ENCODE peak calls at places on chromosomes 13 and 19, in six cellular contexts. One of them, this sample, is unnamed.

GRCh38 chr13:100517135-100517534 is 71.5 kb downstream of the GGACT start:
- DNase-seq in tibial nerve: no peak
- DNase-seq in stimulated activated CD4-positive, alpha-beta T cell treated with anti-CD3 and anti-CD28 coated beads, TNF-alpha, amount 100 ng/mL, for 48 hours: no peak
- DNase-seq in NCI-H1436: no peak
- DNase-seq in nephron progenitor cell: no peak
- DNase-seq in heart right ventricle: no peak
- DNase-seq in this sample: no peak

GRCh38 chr13:106695139-106695538 is 127.2 kb upstream of the ARGLU1 start:
- DNase-seq in tibial nerve: no peak
- DNase-seq in stimulated activated CD4-positive, alpha-beta T cell treated with anti-CD3 and anti-CD28 coated beads, TNF-alpha, amount 100 ng/mL, for 48 hours: no peak
- DNase-seq in NCI-H1436: no peak
- DNase-seq in nephron progenitor cell: no peak
- DNase-seq in heart right ventricle: no peak
- DNase-seq in this sample: no peak

GRCh38 chr13:42041017-42041683 is 7.3 kb upstream of the DGKH start:
- DNase-seq in tibial nerve: peak
- DNase-seq in stimulated activated CD4-positive, alpha-beta T cell treated with anti-CD3 and anti-CD28 coated beads, TNF-alpha, amount 100 ng/mL, for 48 hours: peak
- DNase-seq in NCI-H1436: no peak
- DNase-seq in nephron progenitor cell: peak
- DNase-seq in heart right ventricle: peak
- DNase-seq in this sample: peak

GRCh38 chr13:48829536-48829935 is 146.2 kb upstream of the FNDC3A start:
- DNase-seq in tibial nerve: no peak
- DNase-seq in stimulated activated CD4-positive, alpha-beta T cell treated with anti-CD3 and anti-CD28 coated beads, TNF-alpha, amount 100 ng/mL, for 48 hours: no peak
- DNase-seq in NCI-H1436: no peak
- DNase-seq in nephron progenitor cell: no peak
- DNase-seq in heart right ventricle: no peak
- DNase-seq in this sample: no peak

GRCh38 chr19:7904074-7905020 is 670 bp downstream of the MAP2K7 start:
- DNase-seq in tibial nerve: no peak
- DNase-seq in stimulated activated CD4-positive, alpha-beta T cell treated with anti-CD3 and anti-CD28 coated beads, TNF-alpha, amount 100 ng/mL, for 48 hours: no peak
- DNase-seq in NCI-H1436: no peak
- DNase-seq in nephron progenitor cell: peak
- DNase-seq in heart right ventricle: no peak
- DNase-seq in this sample: peak

GRCh38 chr13:26482451-26483197 is 74.9 kb upstream of the WASF3 start:
- DNase-seq in tibial nerve: peak
- DNase-seq in stimulated activated CD4-positive, alpha-beta T cell treated with anti-CD3 and anti-CD28 coated beads, TNF-alpha, amount 100 ng/mL, for 48 hours: peak
- DNase-seq in NCI-H1436: peak
- DNase-seq in nephron progenitor cell: peak
- DNase-seq in heart right ventricle: no peak
- DNase-seq in this sample: peak

GRCh38 chr13:41606646-41607045 is 149.3 kb downstream of the RGCC start:
- DNase-seq in tibial nerve: no peak
- DNase-seq in stimulated activated CD4-positive, alpha-beta T cell treated with anti-CD3 and anti-CD28 coated beads, TNF-alpha, amount 100 ng/mL, for 48 hours: no peak
- DNase-seq in NCI-H1436: no peak
- DNase-seq in nephron progenitor cell: no peak
- DNase-seq in heart right ventricle: no peak
- DNase-seq in this sample: no peak

GRCh38 chr19:55447421-55448174 is 4.5 kb upstream of the SHISA7 start:
- DNase-seq in tibial nerve: no peak
- DNase-seq in stimulated activated CD4-positive, alpha-beta T cell treated with anti-CD3 and anti-CD28 coated beads, TNF-alpha, amount 100 ng/mL, for 48 hours: no peak
- DNase-seq in NCI-H1436: peak
- DNase-seq in nephron progenitor cell: peak
- DNase-seq in heart right ventricle: no peak
- DNase-seq in this sample: no peak

GRCh38 chr19:19461671-19462622 is 53.4 kb downstream of the TSSK6 start:
- DNase-seq in tibial nerve: no peak
- DNase-seq in stimulated activated CD4-positive, alpha-beta T cell treated with anti-CD3 and anti-CD28 coated beads, TNF-alpha, amount 100 ng/mL, for 48 hours: no peak
- DNase-seq in NCI-H1436: no peak
- DNase-seq in nephron progenitor cell: peak
- DNase-seq in heart right ventricle: peak
- DNase-seq in this sample: peak

GRCh38 chr19:49682274-49682673 is 5.2 kb downstream of the PRMT1 start:
- DNase-seq in tibial nerve: no peak
- DNase-seq in stimulated activated CD4-positive, alpha-beta T cell treated with anti-CD3 and anti-CD28 coated beads, TNF-alpha, amount 100 ng/mL, for 48 hours: no peak
- DNase-seq in NCI-H1436: no peak
- DNase-seq in nephron progenitor cell: no peak
- DNase-seq in heart right ventricle: no peak
- DNase-seq in this sample: no peak

GRCh38 chr13:94143624-94144350 is 335.7 kb downstream of the DCT start:
- DNase-seq in tibial nerve: no peak
- DNase-seq in stimulated activated CD4-positive, alpha-beta T cell treated with anti-CD3 and anti-CD28 coated beads, TNF-alpha, amount 100 ng/mL, for 48 hours: no peak
- DNase-seq in NCI-H1436: no peak
- DNase-seq in nephron progenitor cell: no peak
- DNase-seq in heart right ventricle: no peak
- DNase-seq in this sample: no peak

GRCh38 chr19:50203281-50204080 is at the start of gene MYH14:
- DNase-seq in tibial nerve: peak
- DNase-seq in stimulated activated CD4-positive, alpha-beta T cell treated with anti-CD3 and anti-CD28 coated beads, TNF-alpha, amount 100 ng/mL, for 48 hours: peak
- DNase-seq in NCI-H1436: peak
- DNase-seq in nephron progenitor cell: peak
- DNase-seq in heart right ventricle: peak
- DNase-seq in this sample: peak

GRCh38 chr19:10305139-10305806 is 4.3 kb downstream of the ZGLP1 start:
- DNase-seq in tibial nerve: no peak
- DNase-seq in stimulated activated CD4-positive, alpha-beta T cell treated with anti-CD3 and anti-CD28 coated beads, TNF-alpha, amount 100 ng/mL, for 48 hours: no peak
- DNase-seq in NCI-H1436: no peak
- DNase-seq in nephron progenitor cell: no peak
- DNase-seq in heart right ventricle: no peak
- DNase-seq in this sample: no peak

GRCh38 chr19:16298334-16298733 is 26.3 kb upstream of the KLF2 start:
- DNase-seq in tibial nerve: no peak
- DNase-seq in stimulated activated CD4-positive, alpha-beta T cell treated with anti-CD3 and anti-CD28 coated beads, TNF-alpha, amount 100 ng/mL, for 48 hours: no peak
- DNase-seq in NCI-H1436: no peak
- DNase-seq in nephron progenitor cell: no peak
- DNase-seq in heart right ventricle: no peak
- DNase-seq in this sample: no peak

GRCh38 chr13:42660367-42660965 is 86.5 kb downstream of the TNFSF11 start:
- DNase-seq in tibial nerve: no peak
- DNase-seq in stimulated activated CD4-positive, alpha-beta T cell treated with anti-CD3 and anti-CD28 coated beads, TNF-alpha, amount 100 ng/mL, for 48 hours: no peak
- DNase-seq in NCI-H1436: no peak
- DNase-seq in nephron progenitor cell: no peak
- DNase-seq in heart right ventricle: no peak
- DNase-seq in this sample: no peak

GRCh38 chr19:38666662-38667448 is 19.4 kb downstream of the ACTN4 start:
- DNase-seq in tibial nerve: no peak
- DNase-seq in stimulated activated CD4-positive, alpha-beta T cell treated with anti-CD3 and anti-CD28 coated beads, TNF-alpha, amount 100 ng/mL, for 48 hours: no peak
- DNase-seq in NCI-H1436: no peak
- DNase-seq in nephron progenitor cell: no peak
- DNase-seq in heart right ventricle: no peak
- DNase-seq in this sample: peak

GRCh38 chr19:47464619-47465018 is 7.1 kb downstream of the SLC8A2 start:
- DNase-seq in tibial nerve: no peak
- DNase-seq in stimulated activated CD4-positive, alpha-beta T cell treated with anti-CD3 and anti-CD28 coated beads, TNF-alpha, amount 100 ng/mL, for 48 hours: no peak
- DNase-seq in NCI-H1436: no peak
- DNase-seq in nephron progenitor cell: no peak
- DNase-seq in heart right ventricle: no peak
- DNase-seq in this sample: no peak

GRCh38 chr19:50258918-50259372 is 55.5 kb downstream of the MYH14 start:
- DNase-seq in tibial nerve: no peak
- DNase-seq in stimulated activated CD4-positive, alpha-beta T cell treated with anti-CD3 and anti-CD28 coated beads, TNF-alpha, amount 100 ng/mL, for 48 hours: no peak
- DNase-seq in NCI-H1436: no peak
- DNase-seq in nephron progenitor cell: peak
- DNase-seq in heart right ventricle: peak
- DNase-seq in this sample: no peak

GRCh38 chr13:29901714-29902631 is 51.6 kb upstream of the UBL3 start:
- DNase-seq in tibial nerve: peak
- DNase-seq in stimulated activated CD4-positive, alpha-beta T cell treated with anti-CD3 and anti-CD28 coated beads, TNF-alpha, amount 100 ng/mL, for 48 hours: no peak
- DNase-seq in NCI-H1436: no peak
- DNase-seq in nephron progenitor cell: no peak
- DNase-seq in heart right ventricle: no peak
- DNase-seq in this sample: no peak

GRCh38 chr13:20405691-20406090 is 120.0 kb downstream of the CRYL1 start:
- DNase-seq in tibial nerve: no peak
- DNase-seq in stimulated activated CD4-positive, alpha-beta T cell treated with anti-CD3 and anti-CD28 coated beads, TNF-alpha, amount 100 ng/mL, for 48 hours: no peak
- DNase-seq in NCI-H1436: no peak
- DNase-seq in nephron progenitor cell: peak
- DNase-seq in heart right ventricle: no peak
- DNase-seq in this sample: no peak

GRCh38 chr19:15631817-15632216 is 8.9 kb upstream of the CYP4F3 start:
- DNase-seq in tibial nerve: no peak
- DNase-seq in stimulated activated CD4-positive, alpha-beta T cell treated with anti-CD3 and anti-CD28 coated beads, TNF-alpha, amount 100 ng/mL, for 48 hours: no peak
- DNase-seq in NCI-H1436: no peak
- DNase-seq in nephron progenitor cell: no peak
- DNase-seq in heart right ventricle: no peak
- DNase-seq in this sample: peak

GRCh38 chr19:782195-783043 is 14.8 kb upstream of the PTBP1 start:
- DNase-seq in tibial nerve: no peak
- DNase-seq in stimulated activated CD4-positive, alpha-beta T cell treated with anti-CD3 and anti-CD28 coated beads, TNF-alpha, amount 100 ng/mL, for 48 hours: no peak
- DNase-seq in NCI-H1436: no peak
- DNase-seq in nephron progenitor cell: peak
- DNase-seq in heart right ventricle: no peak
- DNase-seq in this sample: no peak

GRCh38 chr19:53772943-53773342 is 51.2 kb downstream of the NLRP12 start:
- DNase-seq in tibial nerve: peak
- DNase-seq in stimulated activated CD4-positive, alpha-beta T cell treated with anti-CD3 and anti-CD28 coated beads, TNF-alpha, amount 100 ng/mL, for 48 hours: no peak
- DNase-seq in NCI-H1436: peak
- DNase-seq in nephron progenitor cell: peak
- DNase-seq in heart right ventricle: no peak
- DNase-seq in this sample: peak

This sample was measured in left cardiac atrium.